ENCODE peak calls at places on chromosomes 12 and 14, in five cellular contexts. X, E, H, Z and J are unnamed samples.

GRCh38 chr14:55929136-55929535 is 189.1 kb upstream of the PELI2 start:
- DNase-seq in X (no peak), E (no peak), H (no peak), Z (no peak), J (no peak)

GRCh38 chr12:97177482-97177881 is 270.4 kb downstream of the NEDD1 start:
- DNase-seq in X (no peak), E (no peak), H (no peak), Z (no peak), J (no peak)

GRCh38 chr14:52547526-52547925 is 4.8 kb downstream of the TXNDC16 start:
- DNase-seq in X (no peak), E (no peak), H (no peak), Z (no peak), J (peak; percentile 12)

GRCh38 chr12:48602192-48602989 is 32.5 kb upstream of the LALBA start:
- DNase-seq in X (no peak), E (no peak), H (no peak), Z (peak; percentile 19), J (no peak)

GRCh38 chr14:57364659-57365450 is 25.5 kb upstream of the NAA30 start:
- DNase-seq in X (no peak), E (no peak), H (no peak), Z (no peak), J (no peak)

GRCh38 chr12:54428050-54429013 is 9.3 kb upstream of the ITGA5 start:
- DNase-seq in X (no peak), E (no peak), H (no peak), Z (no peak), J (peak; percentile 60)

GRCh38 chr12:21918456-21918855 is 22.8 kb downstream of the ABCC9 start:
- DNase-seq in X (no peak), E (no peak), H (no peak), Z (no peak), J (no peak)

GRCh38 chr12:127343941-127344340 is 923.0 kb upstream of the TMEM132C start:
- DNase-seq in X (no peak), E (no peak), H (no peak), Z (no peak), J (no peak)

GRCh38 chr12:66804555-66804954 is 125.7 kb upstream of the GRIP1 start:
- DNase-seq in X (no peak), E (no peak), H (no peak), Z (no peak), J (no peak)

GRCh38 chr12:13248956-13249355 is 52.4 kb downstream of the EMP1 start:
- DNase-seq in X (no peak), E (no peak), H (no peak), Z (no peak), J (no peak)

GRCh38 chr12:27623645-27624044 is 72.6 kb upstream of the REP15 start:
- DNase-seq in X (no peak), E (no peak), H (no peak), Z (no peak), J (no peak)

GRCh38 chr12:130787445-130788410 is 51.3 kb downstream of the STX2 start:
- DNase-seq in X (peak; percentile 1), E (no peak), H (no peak), Z (no peak), J (no peak)

GRCh38 chr14:61452452-61452851 is 131.1 kb downstream of the PRKCH start:
- DNase-seq in X (no peak), E (no peak), H (peak; percentile 23), Z (no peak), J (no peak)

GRCh38 chr12:76260390-76260748 is 87.8 kb downstream of the BBS10 start:
- DNase-seq in X (no peak), E (no peak), H (no peak), Z (no peak), J (no peak)

GRCh38 chr12:113228394-113229028 is 7.2 kb downstream of the TPCN1 start:
- DNase-seq in X (no peak), E (no peak), H (no peak), Z (no peak), J (no peak)

GRCh38 chr12:10235761-10236631 is 23.3 kb downstream of the GABARAPL1 start:
- DNase-seq in X (peak; percentile 57), E (peak; percentile 22), H (peak; percentile 24), Z (peak; percentile 65), J (peak; percentile 24)

GRCh38 chr14:95335071-95335470 is 15.4 kb upstream of the CLMN start:
- DNase-seq in X (no peak), E (no peak), H (no peak), Z (no peak), J (no peak)

GRCh38 chr14:94161979-94162378 is 12.1 kb upstream of the PPP4R4 start:
- DNase-seq in X (no peak), E (no peak), H (no peak), Z (no peak), J (no peak)

GRCh38 chr14:72404106-72404774 is 472.0 kb downstream of the RGS6 start:
- DNase-seq in X (no peak), E (no peak), H (no peak), Z (no peak), J (no peak)

GRCh38 chr12:46744256-46744655 is 81.5 kb downstream of the SLC38A4 start:
- DNase-seq in X (no peak), E (no peak), H (no peak), Z (no peak), J (no peak)

GRCh38 chr12:40168868-40169267 is 55.9 kb upstream of the LRRK2 start:
- DNase-seq in X (no peak), E (no peak), H (no peak), Z (no peak), J (no peak)

GRCh38 chr14:100669468-100669867 is 57.2 kb upstream of the DLK1 start:
- DNase-seq in X (peak; percentile 48), E (no peak), H (no peak), Z (no peak), J (peak; percentile 62)

GRCh38 chr14:93582516-93582915 is 151.8 kb downstream of the UNC79 start:
- DNase-seq in X (peak; percentile 65), E (no peak), H (no peak), Z (no peak), J (no peak)

GRCh38 chr14:100889641-100890040 is 13.9 kb downstream of the RTL1 start:
- DNase-seq in X (no peak), E (no peak), H (no peak), Z (no peak), J (no peak)